ENCODE peak calls at places on chromosomes 12 and 14, in six cellular contexts. One of them, this sample, is unnamed.
A peak's percentile ranks its signal among the peaks of the same experiment; 100 is the strongest.

GRCh38 chr12:29008786-29009185 is 140.3 kb upstream of the FAR2 start:
- DNase-seq in lung: no peak
- DNase-seq in SK-N-SH: no peak
- DNase-seq in WTC11: no peak
- DNase-seq in neural crest cell: no peak
- DNase-seq in astrocyte of the cerebellum: no peak
- DNase-seq in this sample: no peak

GRCh38 chr14:96783306-96784224 is 13.6 kb upstream of the VRK1 start:
- DNase-seq in WTC11: no peak
- DNase-seq in SK-N-SH: no peak
- DNase-seq in lung: peak; percentile 38
- DNase-seq in neural crest cell: no peak
- DNase-seq in astrocyte of the cerebellum: no peak
- DNase-seq in this sample: no peak

GRCh38 chr12:82912406-82912805 is 225.7 kb downstream of the TMTC2 start:
- DNase-seq in lung: no peak
- DNase-seq in SK-N-SH: no peak
- DNase-seq in astrocyte of the cerebellum: peak; percentile 12
- DNase-seq in WTC11: no peak
- DNase-seq in neural crest cell: no peak
- DNase-seq in this sample: no peak

GRCh38 chr12:24948816-24949722 is at the start of gene BCAT1:
- DNase-seq in SK-N-SH: peak; percentile 79
- DNase-seq in neural crest cell: peak; percentile 70
- DNase-seq in lung: peak; percentile 76
- DNase-seq in astrocyte of the cerebellum: no peak
- DNase-seq in WTC11: peak; percentile 84
- DNase-seq in this sample: peak; percentile 88

GRCh38 chr12:119383206-119383605 is 48.7 kb downstream of the CCDC60 start:
- DNase-seq in neural crest cell: no peak
- DNase-seq in astrocyte of the cerebellum: no peak
- DNase-seq in WTC11: no peak
- DNase-seq in lung: no peak
- DNase-seq in SK-N-SH: no peak
- DNase-seq in this sample: no peak

GRCh38 chr14:61472025-61472672 is 150.8 kb downstream of the PRKCH start:
- DNase-seq in astrocyte of the cerebellum: peak; percentile 96
- DNase-seq in lung: peak; percentile 28
- DNase-seq in SK-N-SH: peak; percentile 75
- DNase-seq in WTC11: no peak
- DNase-seq in neural crest cell: no peak
- DNase-seq in this sample: no peak

GRCh38 chr12:116968986-116969385 is 58.2 kb downstream of the FBXW8 start:
- DNase-seq in WTC11: no peak
- DNase-seq in lung: no peak
- DNase-seq in SK-N-SH: no peak
- DNase-seq in neural crest cell: no peak
- DNase-seq in astrocyte of the cerebellum: no peak
- DNase-seq in this sample: no peak

GRCh38 chr14:72607386-72608125 is 286.3 kb downstream of the DPF3 start:
- DNase-seq in SK-N-SH: no peak
- DNase-seq in astrocyte of the cerebellum: no peak
- DNase-seq in WTC11: no peak
- DNase-seq in lung: no peak
- DNase-seq in neural crest cell: no peak
- DNase-seq in this sample: no peak

GRCh38 chr12:120688527-120689071 is 1.6 kb downstream of the MLEC start:
- DNase-seq in astrocyte of the cerebellum: no peak
- DNase-seq in lung: no peak
- DNase-seq in neural crest cell: no peak
- DNase-seq in WTC11: no peak
- DNase-seq in SK-N-SH: no peak
- DNase-seq in this sample: no peak

GRCh38 chr14:52080817-52081755 is 12.2 kb upstream of the NID2 start:
- DNase-seq in SK-N-SH: no peak
- DNase-seq in WTC11: no peak
- DNase-seq in neural crest cell: no peak
- DNase-seq in lung: no peak
- DNase-seq in astrocyte of the cerebellum: no peak
- DNase-seq in this sample: no peak

GRCh38 chr14:95341115-95341514 is 21.4 kb upstream of the CLMN start:
- DNase-seq in SK-N-SH: no peak
- DNase-seq in lung: no peak
- DNase-seq in astrocyte of the cerebellum: no peak
- DNase-seq in WTC11: no peak
- DNase-seq in neural crest cell: no peak
- DNase-seq in this sample: no peak

DNA sequence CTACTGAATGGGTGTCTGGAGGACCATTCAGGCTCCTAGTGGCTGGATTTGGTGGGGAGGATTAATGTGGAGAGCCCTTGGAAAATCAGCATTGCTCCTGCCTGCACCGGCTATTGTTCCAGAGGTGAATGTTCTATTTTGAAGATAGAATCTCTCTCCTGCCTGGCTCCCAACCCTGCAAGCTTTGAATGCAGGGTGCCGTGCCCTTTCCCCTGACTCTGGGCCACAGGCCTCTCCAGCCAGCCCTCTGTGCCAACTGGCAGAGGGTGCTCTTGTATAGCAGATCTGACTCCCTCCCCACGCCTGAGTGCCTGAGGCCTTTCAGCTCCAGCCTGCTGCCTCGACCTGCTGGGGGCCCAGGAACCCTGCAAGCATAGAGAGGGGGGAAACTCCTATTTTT is 106.8 kb downstream of the TMEM260 start:
- DNase-seq in neural crest cell: no peak
- DNase-seq in SK-N-SH: no peak
- DNase-seq in astrocyte of the cerebellum: no peak
- DNase-seq in WTC11: peak; percentile 61
- DNase-seq in lung: no peak
- DNase-seq in this sample: peak; percentile 76
- TF ChIP-seq CTCF in neural crest cell: peak; percentile 31
- TF ChIP-seq CTCF in SK-N-SH: no peak
- TF ChIP-seq CTCF in astrocyte of the cerebellum: no peak
- TF ChIP-seq CTCF in WTC11: no peak
- TF ChIP-seq CTCF in lung: no peak
- TF ChIP-seq CTCF in this sample: peak; percentile 28

GRCh38 chr12:132270516-132270915 is 58.9 kb downstream of the GALNT9 start:
- DNase-seq in neural crest cell: no peak
- DNase-seq in SK-N-SH: no peak
- DNase-seq in lung: no peak
- DNase-seq in WTC11: no peak
- DNase-seq in astrocyte of the cerebellum: no peak
- DNase-seq in this sample: no peak

GRCh38 chr12:132266802-132267201 is 62.6 kb downstream of the GALNT9 start:
- DNase-seq in astrocyte of the cerebellum: no peak
- DNase-seq in WTC11: no peak
- DNase-seq in SK-N-SH: no peak
- DNase-seq in lung: no peak
- DNase-seq in neural crest cell: no peak
- DNase-seq in this sample: peak; percentile 35

GRCh38 chr12:132267873-132268272 is 61.5 kb downstream of the GALNT9 start:
- DNase-seq in astrocyte of the cerebellum: no peak
- DNase-seq in lung: no peak
- DNase-seq in WTC11: no peak
- DNase-seq in neural crest cell: no peak
- DNase-seq in SK-N-SH: no peak
- DNase-seq in this sample: no peak

GRCh38 chr12:132269266-132269968 is 60.0 kb downstream of the GALNT9 start:
- DNase-seq in astrocyte of the cerebellum: no peak
- DNase-seq in SK-N-SH: no peak
- DNase-seq in neural crest cell: no peak
- DNase-seq in WTC11: no peak
- DNase-seq in lung: no peak
- DNase-seq in this sample: no peak

DNA sequence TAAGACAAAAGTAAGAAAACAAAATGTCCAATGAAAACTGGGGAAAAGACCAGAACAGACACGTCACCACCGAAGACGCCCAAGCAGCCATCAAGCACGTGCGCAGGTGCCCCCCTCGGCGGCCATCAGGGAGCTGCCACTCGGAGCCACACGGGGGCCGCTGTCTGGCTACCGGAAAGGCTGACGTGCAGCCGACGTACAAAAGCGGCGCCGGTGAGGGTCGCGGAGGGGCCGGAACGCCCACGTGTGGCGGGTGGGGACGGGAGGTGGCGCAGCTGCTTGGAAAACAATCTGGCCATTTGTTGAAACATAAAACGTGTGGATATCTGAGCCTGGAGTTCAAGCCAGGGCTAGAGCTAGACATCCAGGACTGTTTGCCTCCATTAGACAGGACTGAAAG is 60.7 kb downstream of the GALNT9 start:
- DNase-seq in lung: no peak
- DNase-seq in neural crest cell: no peak
- DNase-seq in SK-N-SH: peak; percentile 69
- DNase-seq in astrocyte of the cerebellum: no peak
- DNase-seq in WTC11: no peak
- DNase-seq in this sample: no peak
- TF ChIP-seq CTCF in lung: no peak
- TF ChIP-seq CTCF in neural crest cell: no peak
- TF ChIP-seq CTCF in SK-N-SH: no peak
- TF ChIP-seq CTCF in astrocyte of the cerebellum: no peak
- TF ChIP-seq CTCF in WTC11: no peak
- TF ChIP-seq CTCF in this sample: no peak

GRCh38 chr12:115867854-115868253 is 409.6 kb downstream of the MED13L start:
- DNase-seq in WTC11: no peak
- DNase-seq in neural crest cell: no peak
- DNase-seq in SK-N-SH: no peak
- DNase-seq in astrocyte of the cerebellum: no peak
- DNase-seq in lung: no peak
- DNase-seq in this sample: no peak

GRCh38 chr12:115869604-115870003 is 407.9 kb downstream of the MED13L start:
- DNase-seq in astrocyte of the cerebellum: no peak
- DNase-seq in neural crest cell: no peak
- DNase-seq in lung: no peak
- DNase-seq in SK-N-SH: no peak
- DNase-seq in WTC11: no peak
- DNase-seq in this sample: no peak

GRCh38 chr12:115868624-115869023 is 408.9 kb downstream of the MED13L start:
- DNase-seq in SK-N-SH: no peak
- DNase-seq in lung: no peak
- DNase-seq in neural crest cell: no peak
- DNase-seq in WTC11: no peak
- DNase-seq in astrocyte of the cerebellum: no peak
- DNase-seq in this sample: no peak

GRCh38 chr12:115870021-115870420 is 407.5 kb downstream of the MED13L start:
- DNase-seq in astrocyte of the cerebellum: no peak
- DNase-seq in lung: no peak
- DNase-seq in neural crest cell: no peak
- DNase-seq in WTC11: no peak
- DNase-seq in SK-N-SH: no peak
- DNase-seq in this sample: no peak

DNA sequence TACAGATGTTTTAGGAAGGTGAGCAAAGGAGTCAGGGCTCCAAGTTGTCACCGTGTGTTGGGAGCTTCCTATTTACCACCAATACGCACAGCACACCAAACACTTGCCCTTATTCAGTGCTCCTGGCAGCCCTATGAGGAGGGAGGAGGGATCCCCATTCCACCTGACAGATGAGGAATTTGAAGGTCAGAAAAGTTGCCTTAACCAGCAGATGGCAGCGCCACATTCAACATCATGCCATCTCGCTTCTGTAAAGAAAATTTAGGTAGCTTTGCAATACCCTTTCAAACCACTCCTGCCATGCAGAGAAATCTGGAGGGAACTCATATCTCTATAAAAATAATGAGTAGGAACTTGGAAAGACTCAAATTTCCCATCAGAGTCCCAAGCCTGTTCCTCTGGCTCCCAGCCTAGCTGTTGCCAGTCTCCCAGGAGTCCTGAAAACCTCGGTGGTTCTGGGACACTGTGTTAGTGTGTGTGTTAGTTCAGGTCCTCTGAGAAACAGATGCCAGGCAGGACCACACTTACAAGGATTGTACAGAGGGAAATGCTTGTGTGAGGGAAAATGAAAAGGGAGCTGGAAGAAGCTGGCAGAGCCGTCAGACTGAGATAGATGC is 410.5 kb downstream of the MED13L start:
- DNase-seq in SK-N-SH: peak; percentile 22
- DNase-seq in WTC11: peak; percentile 19
- DNase-seq in neural crest cell: no peak
- DNase-seq in astrocyte of the cerebellum: no peak
- DNase-seq in lung: no peak
- DNase-seq in this sample: no peak
- TF ChIP-seq CTCF in SK-N-SH: peak; percentile 30
- TF ChIP-seq CTCF in WTC11: no peak
- TF ChIP-seq CTCF in neural crest cell: no peak
- TF ChIP-seq CTCF in astrocyte of the cerebellum: no peak
- TF ChIP-seq CTCF in lung: no peak
- TF ChIP-seq CTCF in this sample: no peak

GRCh38 chr14:100669468-100669867 is 57.2 kb upstream of the DLK1 start:
- DNase-seq in astrocyte of the cerebellum: no peak
- DNase-seq in WTC11: no peak
- DNase-seq in lung: peak; percentile 36
- DNase-seq in neural crest cell: no peak
- DNase-seq in SK-N-SH: no peak
- DNase-seq in this sample: peak; percentile 15

GRCh38 chr14:100669011-100669412 is 57.7 kb upstream of the DLK1 start:
- DNase-seq in astrocyte of the cerebellum: no peak
- DNase-seq in SK-N-SH: no peak
- DNase-seq in WTC11: no peak
- DNase-seq in neural crest cell: no peak
- DNase-seq in lung: no peak
- DNase-seq in this sample: peak; percentile 55

GRCh38 chr14:100671386-100671901 is 55.2 kb upstream of the DLK1 start:
- DNase-seq in neural crest cell: no peak
- DNase-seq in lung: no peak
- DNase-seq in SK-N-SH: no peak
- DNase-seq in astrocyte of the cerebellum: no peak
- DNase-seq in WTC11: no peak
- DNase-seq in this sample: peak; percentile 14

GRCh38 chr14:100671906-100672305 is 54.8 kb upstream of the DLK1 start:
- DNase-seq in SK-N-SH: no peak
- DNase-seq in WTC11: no peak
- DNase-seq in astrocyte of the cerebellum: no peak
- DNase-seq in neural crest cell: no peak
- DNase-seq in lung: no peak
- DNase-seq in this sample: peak; percentile 45

DNA sequence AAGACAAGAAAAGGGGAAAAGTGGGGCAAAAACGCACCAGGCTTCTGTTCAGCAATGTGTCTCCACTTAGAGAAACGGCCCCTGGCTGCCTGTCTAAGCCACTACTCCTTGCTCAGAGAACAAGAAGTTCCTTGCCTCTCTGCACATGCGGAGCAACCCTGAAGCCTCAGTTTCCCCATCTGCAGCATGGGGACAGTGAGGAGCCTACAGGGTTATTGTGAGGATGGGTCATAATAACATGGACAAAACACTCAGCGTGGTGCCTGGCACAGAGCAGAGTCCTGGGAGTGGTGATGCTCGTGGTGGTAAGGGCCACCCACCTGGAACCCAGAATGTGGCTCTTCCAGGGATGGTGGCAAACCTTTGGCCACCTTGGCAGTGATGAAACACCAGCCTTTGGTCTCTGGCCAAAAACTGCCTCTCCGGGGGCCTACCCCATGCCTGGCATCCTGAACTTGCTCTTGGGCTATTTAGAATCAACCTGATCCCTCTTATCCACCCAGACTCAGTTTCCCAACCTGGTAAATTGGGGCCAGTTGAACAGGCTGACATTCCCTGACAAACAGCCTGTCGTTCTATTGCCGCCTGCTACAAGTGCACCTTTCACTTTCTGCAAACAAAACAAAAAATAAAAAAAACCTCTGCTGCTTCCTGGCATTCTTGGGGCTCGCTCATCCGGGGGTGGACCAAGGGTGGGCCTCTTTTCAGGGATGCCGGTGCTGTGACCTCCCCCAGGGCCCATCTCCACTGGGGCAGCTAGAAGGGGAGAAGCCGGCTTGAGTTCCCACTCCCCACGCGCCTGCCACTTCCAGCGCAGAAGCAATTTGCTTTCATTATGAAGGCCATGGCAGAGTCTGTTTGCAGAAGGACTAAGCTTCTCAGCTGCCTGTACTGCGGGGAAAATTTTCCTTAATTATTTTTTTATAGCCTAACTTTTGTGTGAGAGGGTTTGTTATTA is 56.4 kb upstream of the DLK1 start:
- DNase-seq in neural crest cell: no peak
- DNase-seq in SK-N-SH: no peak
- DNase-seq in lung: no peak
- DNase-seq in astrocyte of the cerebellum: no peak
- DNase-seq in WTC11: no peak
- DNase-seq in this sample: peak; percentile 51
- TF ChIP-seq CTCF in neural crest cell: no peak
- TF ChIP-seq CTCF in SK-N-SH: no peak
- TF ChIP-seq CTCF in lung: no peak
- TF ChIP-seq CTCF in astrocyte of the cerebellum: peak; percentile 10
- TF ChIP-seq CTCF in WTC11: no peak
- TF ChIP-seq CTCF in this sample: no peak